ENCODE peak calls at places on chromosome 19, in nine cellular contexts. O, N, Y, I, E, V, B, L and Q are unnamed samples. For H3K4me1, the result is how much of the 10 kb centered on the place peaks cover.

GRCh38 chr19:33621811-33622504 is at the start of gene CHST8:
- DNase-seq in O (peak), N (no peak), Y (no peak), I (no peak), E (peak), V (no peak), B (no peak), L (no peak), Q (peak)

GRCh38 chr19:45908956-45909355 is 5.6 kb downstream of the NANOS2 start:
- DNase-seq in O (no peak), N (no peak), Y (no peak), I (no peak), E (no peak), V (no peak), B (no peak), L (no peak), Q (no peak)

GRCh38 chr19:50173144-50173543 is 10.1 kb upstream of the IZUMO2 start:
- DNase-seq in O (no peak), N (no peak), Y (no peak), I (no peak), E (no peak), V (no peak), B (no peak), L (no peak), Q (no peak)

GRCh38 chr19:56155124-56155687 is 14.1 kb downstream of the ZNF444 start:
- DNase-seq in O (no peak), N (no peak), Y (no peak), I (no peak), E (no peak), V (no peak), B (no peak), L (no peak), Q (no peak)

GRCh38 chr19:3606174-3606689 is 443 bp downstream of the TBXA2R start:
- DNase-seq in O (no peak), N (peak), Y (peak), I (no peak), E (peak), V (no peak), B (no peak), L (peak), Q (peak)

GRCh38 chr19:49875801-49876421 is 1.2 kb downstream of the AKT1S1 start:
- DNase-seq in O (peak), N (peak), Y (peak), I (peak), E (peak), V (peak), B (no peak), L (no peak), Q (peak)

GRCh38 chr19:29643361-29643935 is 21.8 kb upstream of the PLEKHF1 start:
- DNase-seq in O (no peak), N (no peak), Y (no peak), I (no peak), E (no peak), V (no peak), B (no peak), L (no peak), Q (no peak)

GRCh38 chr19:37980419-37980975 is 73.5 kb downstream of the SIPA1L3 start:
- DNase-seq in O (no peak), N (no peak), Y (peak), I (no peak), E (no peak), V (no peak), B (no peak), L (no peak), Q (no peak)

GRCh38 chr19:47699360-47699917 is 13.8 kb upstream of the EHD2 start:
- DNase-seq in O (no peak), N (peak), Y (no peak), I (peak), E (no peak), V (no peak), B (no peak), L (no peak), Q (no peak)

GRCh38 chr19:15115080-15115479 is 7.9 kb downstream of the SYDE1 start:
- DNase-seq in O (peak), N (no peak), Y (no peak), I (no peak), E (peak), V (peak), B (peak), L (no peak), Q (peak)

GRCh38 chr19:1104452-1105216 is 840 bp downstream of the GPX4 start:
- DNase-seq in O (peak), N (peak), Y (peak), I (peak), E (peak), V (peak), B (peak), L (peak), Q (peak)

GRCh38 chr19:6213266-6213595 is 66.5 kb downstream of the MLLT1 start:
- DNase-seq in O (peak), N (no peak), Y (peak), I (no peak), E (no peak), V (peak), B (no peak), L (no peak), Q (no peak)

GRCh38 chr19:52138614-52139290 is 986 bp downstream of the ZNF616 start:
- DNase-seq in O (no peak), N (no peak), Y (no peak), I (peak), E (peak), V (peak), B (no peak), L (no peak), Q (peak)

GRCh38 chr19:56829586-56829985 is 10.9 kb downstream of the PEG3 start:
- DNase-seq in O (no peak), N (no peak), Y (no peak), I (no peak), E (no peak), V (no peak), B (no peak), L (no peak), Q (no peak)

GRCh38 chr19:29365836-29366417 is 153.0 kb upstream of the UQCRFS1 start:
- DNase-seq in O (no peak), N (no peak), Y (no peak), I (no peak), E (no peak), V (no peak), B (no peak), L (no peak), Q (no peak)

GRCh38 chr19:58558066-58558622 is at the start of gene UBE2M:
- DNase-seq in O (peak), N (peak), Y (peak), I (no peak), E (peak), V (peak), B (no peak), L (no peak), Q (peak)

GRCh38 chr19:4103073-4103418 is 20.9 kb downstream of the MAP2K2 start:
- DNase-seq in O (peak), N (no peak), Y (no peak), I (no peak), E (no peak), V (no peak), B (no peak), L (no peak), Q (peak)

DNA sequence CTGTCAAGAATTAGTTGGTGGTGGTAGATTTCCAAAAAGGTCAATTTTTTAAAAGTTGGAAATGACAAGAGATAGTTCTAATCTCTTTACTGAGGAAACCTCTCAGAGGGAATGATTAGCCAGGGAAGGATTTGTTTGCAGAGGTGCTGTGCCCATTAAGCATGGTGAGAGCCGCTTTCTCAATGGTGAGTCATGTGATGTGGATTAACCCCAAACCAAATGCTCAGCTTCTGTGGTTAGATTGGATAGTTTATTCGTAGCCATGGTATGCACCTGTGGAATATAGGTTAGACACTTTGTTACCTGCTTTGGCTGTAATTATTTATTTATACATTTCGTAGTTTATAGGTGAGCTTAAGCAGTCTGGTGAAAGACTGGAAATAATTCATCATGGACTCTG is 7.1 kb downstream of the HNRNPM start:
- DNase-seq in O (no peak), N (no peak), Y (no peak), I (no peak), E (no peak), V (no peak), B (no peak), L (no peak), Q (no peak)
- H3K27ac ChIP-seq in O (peak), N (no peak), Y (no peak), I (peak), E (no peak), V (no peak), B (no peak), L (no peak), Q (no peak)

DNA sequence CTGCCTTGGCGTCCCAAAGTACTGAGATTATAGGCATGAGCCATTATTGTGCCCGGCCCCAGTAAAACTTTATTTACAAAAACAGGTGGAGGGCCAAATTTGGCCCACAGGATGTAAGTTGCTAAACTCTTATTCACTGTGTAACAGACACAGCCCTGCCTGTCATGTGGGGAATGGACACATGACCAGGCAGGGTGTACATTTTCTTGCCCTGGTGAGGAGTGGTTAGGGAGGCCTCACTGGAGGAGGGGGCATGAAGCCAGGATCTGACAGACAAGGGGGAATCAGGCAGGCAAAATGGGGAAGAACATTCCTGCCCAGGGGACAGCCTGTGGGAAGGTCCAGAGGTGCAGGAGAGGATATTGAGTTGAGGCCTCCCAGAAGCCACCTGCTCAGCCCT is 7.4 kb upstream of the PGLS start:
- DNase-seq in O (no peak), N (no peak), Y (no peak), I (no peak), E (no peak), V (no peak), B (no peak), L (no peak), Q (no peak)
- H3K4me1 ChIP-seq in O (under half), N (under half), Y (under half), I (under half), E (under half), V (under half), B (under half), L (under half), Q (under half)

DNA sequence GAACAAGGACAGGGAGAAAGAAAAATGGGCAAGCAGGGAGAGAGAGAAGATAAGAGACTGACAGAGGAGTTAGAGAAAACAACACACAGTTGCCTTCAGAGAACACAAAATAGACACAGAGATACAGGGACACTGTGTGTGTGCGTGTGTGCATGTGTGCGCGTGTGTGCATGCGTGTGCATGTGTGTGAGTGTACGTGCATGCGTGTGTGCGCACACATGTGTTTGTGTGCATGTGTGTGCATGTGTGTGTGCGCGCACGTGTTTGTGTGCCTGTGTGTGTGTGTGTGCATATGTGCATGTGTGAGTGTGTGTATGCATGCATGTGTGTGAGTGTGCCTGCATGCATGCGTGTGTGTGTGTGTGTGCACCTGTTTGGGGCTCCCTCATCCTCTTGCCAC is 5.9 kb upstream of the PLAUR start:
- DNase-seq in O (no peak), N (no peak), Y (no peak), I (no peak), E (no peak), V (no peak), B (no peak), L (no peak), Q (no peak)
- H3K27ac ChIP-seq in O (no peak), N (no peak), Y (no peak), I (no peak), E (no peak), V (no peak), B (peak), L (no peak), Q (no peak)

GRCh38 chr19:19063183-19064097 is at the start of gene SLC25A42:
- DNase-seq in O (peak), N (peak), Y (peak), I (peak), E (peak), V (peak), B (peak), L (peak), Q (peak)
- H3K4me1 ChIP-seq in O (half or more), N (under half), Y (under half), I (under half), E (under half), V (under half), B (under half), L (under half), Q (under half)

GRCh38 chr19:19105365-19106060 is 32.8 kb downstream of the TMEM161A start:
- DNase-seq in O (no peak), N (no peak), Y (no peak), I (no peak), E (peak), V (peak), B (no peak), L (no peak), Q (peak)
- H3K27ac ChIP-seq in O (no peak), N (no peak), Y (no peak), I (no peak), E (no peak), V (peak), B (no peak), L (peak), Q (no peak)

DNA sequence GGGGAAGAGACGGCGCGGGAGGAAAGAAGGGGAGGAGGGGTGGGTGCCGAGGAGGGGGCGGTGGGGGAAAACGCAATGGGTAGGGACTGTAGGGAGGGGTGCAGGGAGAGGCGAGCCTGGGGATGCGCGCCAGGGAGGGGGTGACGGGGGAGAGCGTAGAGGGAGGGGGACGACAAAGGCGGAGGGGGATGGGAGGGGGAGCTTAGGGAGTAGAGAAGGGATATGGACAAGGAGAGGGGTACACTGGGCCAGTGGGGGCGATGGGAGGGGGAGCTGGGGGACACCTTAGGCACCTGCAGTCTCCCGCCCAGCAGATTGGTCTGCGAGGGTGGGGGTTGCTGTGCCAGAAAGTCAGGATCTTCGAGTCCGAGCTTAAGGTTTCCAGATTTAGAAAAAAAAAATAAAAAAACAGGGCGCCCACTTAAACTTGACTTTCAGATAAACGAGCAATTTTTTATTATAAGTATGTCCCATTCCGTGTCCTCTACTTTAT is 15.7 kb downstream of the CCDC124 start:
- DNase-seq in O (no peak), N (no peak), Y (no peak), I (no peak), E (no peak), V (peak), B (no peak), L (no peak), Q (no peak)
- H3K4me1 ChIP-seq in O (under half), N (half or more), Y (under half), I (under half), E (under half), V (under half), B (under half), L (half or more), Q (under half)

DNA sequence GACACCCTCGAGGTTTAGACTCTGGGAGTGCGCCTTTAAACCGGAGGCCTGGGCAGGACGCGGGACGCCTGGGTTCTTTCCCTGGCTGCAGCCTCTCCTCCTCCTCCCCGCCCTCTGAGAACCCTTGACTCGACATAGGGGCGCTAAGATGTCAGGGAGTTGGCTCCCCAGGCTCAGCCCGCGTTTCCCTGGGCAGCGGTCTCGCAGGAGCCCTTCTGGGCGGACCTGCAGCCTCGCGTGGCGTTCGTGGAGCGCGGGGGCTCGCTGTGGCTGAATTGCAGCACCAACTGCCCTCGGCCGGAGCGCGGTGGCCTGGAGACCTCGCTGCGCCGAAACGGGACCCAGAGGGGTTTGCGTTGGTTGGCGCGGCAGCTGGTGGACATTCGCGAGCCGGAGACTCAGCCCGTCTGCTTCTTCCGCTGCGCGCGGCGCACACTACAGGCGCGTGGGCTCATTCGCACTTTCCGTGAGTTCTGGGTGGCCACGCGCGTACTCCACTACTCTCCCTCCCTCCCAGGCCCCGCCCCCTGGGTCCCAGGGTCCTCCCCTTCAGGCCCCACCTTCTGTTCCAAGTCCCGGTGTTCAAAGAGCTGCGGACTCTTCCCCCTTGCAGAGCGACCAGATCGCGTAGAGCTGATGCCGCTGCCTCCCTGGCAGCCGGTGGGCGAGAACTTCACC is 1.3 kb downstream of the ICAM5 start:
- DNase-seq in O (peak), N (peak), Y (peak), I (peak), E (no peak), V (peak), B (no peak), L (peak), Q (no peak)
- H3K27ac ChIP-seq in O (no peak), N (no peak), Y (peak), I (no peak), E (no peak), V (no peak), B (no peak), L (peak), Q (no peak)

DNA sequence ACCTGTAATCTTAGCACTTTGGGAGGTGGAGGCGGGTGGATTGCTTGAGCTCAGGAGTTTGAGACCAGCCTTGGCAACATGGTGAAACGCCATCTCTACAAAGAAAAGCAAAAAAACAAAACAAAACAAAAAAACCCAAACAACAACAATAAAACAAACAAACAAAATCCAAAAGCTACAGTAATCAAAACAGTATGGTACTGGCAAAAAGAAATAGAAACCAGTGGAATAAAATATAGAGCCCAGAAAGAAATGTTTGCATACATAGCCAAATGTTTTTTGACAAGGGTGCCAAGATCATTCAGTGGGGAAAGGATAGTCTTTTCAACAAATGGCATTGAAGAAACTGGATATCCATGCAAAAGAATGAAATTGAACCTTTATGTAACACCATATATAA is 11.5 kb downstream of the CEACAM1 start:
- DNase-seq in O (no peak), N (no peak), Y (no peak), I (no peak), E (no peak), V (no peak), B (no peak), L (no peak), Q (no peak)
- H3K4me1 ChIP-seq in O (under half), N (under half), Y (under half), I (under half), E (under half), V (under half), B (under half), L (under half), Q (under half)

GRCh38 chr19:13064092-13064489 is 38.6 kb downstream of the LYL1 start:
- DNase-seq in O (peak), N (no peak), Y (no peak), I (no peak), E (no peak), V (no peak), B (no peak), L (no peak), Q (no peak)
- H3K27ac ChIP-seq in O (peak), N (no peak), Y (peak), I (no peak), E (no peak), V (peak), B (peak), L (no peak), Q (peak)